ENCODE peak calls at places on chromosomes 1 and 21, in ten cellular contexts. One of them, this sample, is unnamed.

GRCh38 chr1:52503706-52504105 is 49.2 kb downstream of the TUT4 start:
- DNase-seq in HFFc6: no peak
- DNase-seq in left colon: no peak
- DNase-seq in fibroblast of pulmonary artery: no peak
- DNase-seq in Right ventricle myocardium superior: no peak
- DNase-seq in body of pancreas: no peak
- DNase-seq in GF-D8: no peak
- DNase-seq in CD8-positive, alpha-beta T cell: no peak
- DNase-seq in BE2C: no peak
- DNase-seq in T-helper 2 cell: no peak
- DNase-seq in this sample: no peak

GRCh38 chr1:15948600-15949452 is 27.1 kb downstream of the ZBTB17 start:
- DNase-seq in HFFc6: peak
- DNase-seq in left colon: peak
- DNase-seq in fibroblast of pulmonary artery: peak
- DNase-seq in Right ventricle myocardium superior: peak
- DNase-seq in body of pancreas: peak
- DNase-seq in GF-D8: no peak
- DNase-seq in CD8-positive, alpha-beta T cell: no peak
- DNase-seq in BE2C: no peak
- DNase-seq in T-helper 2 cell: no peak
- DNase-seq in this sample: no peak

GRCh38 chr21:40841524-40842196 is 5.3 kb downstream of the DSCAM start:
- DNase-seq in HFFc6: peak
- DNase-seq in left colon: peak
- DNase-seq in fibroblast of pulmonary artery: no peak
- DNase-seq in Right ventricle myocardium superior: peak
- DNase-seq in body of pancreas: peak
- DNase-seq in GF-D8: no peak
- DNase-seq in CD8-positive, alpha-beta T cell: no peak
- DNase-seq in BE2C: peak
- DNase-seq in T-helper 2 cell: no peak
- DNase-seq in this sample: peak

GRCh38 chr1:38031513-38031866 is 15.1 kb downstream of the POU3F1 start:
- DNase-seq in HFFc6: no peak
- DNase-seq in left colon: no peak
- DNase-seq in fibroblast of pulmonary artery: no peak
- DNase-seq in Right ventricle myocardium superior: no peak
- DNase-seq in body of pancreas: no peak
- DNase-seq in GF-D8: no peak
- DNase-seq in CD8-positive, alpha-beta T cell: no peak
- DNase-seq in BE2C: no peak
- DNase-seq in T-helper 2 cell: no peak
- DNase-seq in this sample: no peak

GRCh38 chr1:16396591-16396990 is 29.5 kb downstream of the SZRD1 start:
- DNase-seq in HFFc6: peak
- DNase-seq in left colon: no peak
- DNase-seq in fibroblast of pulmonary artery: peak
- DNase-seq in Right ventricle myocardium superior: peak
- DNase-seq in body of pancreas: no peak
- DNase-seq in GF-D8: no peak
- DNase-seq in CD8-positive, alpha-beta T cell: no peak
- DNase-seq in BE2C: no peak
- DNase-seq in T-helper 2 cell: no peak
- DNase-seq in this sample: peak

GRCh38 chr1:214439352-214440119 is 111.9 kb downstream of the PTPN14 start:
- DNase-seq in HFFc6: no peak
- DNase-seq in left colon: no peak
- DNase-seq in fibroblast of pulmonary artery: peak
- DNase-seq in Right ventricle myocardium superior: no peak
- DNase-seq in body of pancreas: peak
- DNase-seq in GF-D8: no peak
- DNase-seq in CD8-positive, alpha-beta T cell: no peak
- DNase-seq in BE2C: no peak
- DNase-seq in T-helper 2 cell: peak
- DNase-seq in this sample: no peak

GRCh38 chr1:19336543-19336942 is 24.4 kb downstream of the SLC66A1 start:
- DNase-seq in HFFc6: no peak
- DNase-seq in left colon: no peak
- DNase-seq in fibroblast of pulmonary artery: no peak
- DNase-seq in Right ventricle myocardium superior: peak
- DNase-seq in body of pancreas: no peak
- DNase-seq in GF-D8: no peak
- DNase-seq in CD8-positive, alpha-beta T cell: no peak
- DNase-seq in BE2C: no peak
- DNase-seq in T-helper 2 cell: no peak
- DNase-seq in this sample: no peak

GRCh38 chr1:150272379-150272840 is at the start of gene C1orf54:
- DNase-seq in HFFc6: peak
- DNase-seq in left colon: no peak
- DNase-seq in fibroblast of pulmonary artery: peak
- DNase-seq in Right ventricle myocardium superior: peak
- DNase-seq in body of pancreas: no peak
- DNase-seq in GF-D8: peak
- DNase-seq in CD8-positive, alpha-beta T cell: no peak
- DNase-seq in BE2C: peak
- DNase-seq in T-helper 2 cell: no peak
- DNase-seq in this sample: no peak

GRCh38 chr21:42455196-42455595 is 40.8 kb downstream of the RSPH1 start:
- DNase-seq in HFFc6: no peak
- DNase-seq in left colon: no peak
- DNase-seq in fibroblast of pulmonary artery: no peak
- DNase-seq in Right ventricle myocardium superior: no peak
- DNase-seq in body of pancreas: no peak
- DNase-seq in GF-D8: peak
- DNase-seq in CD8-positive, alpha-beta T cell: no peak
- DNase-seq in BE2C: no peak
- DNase-seq in T-helper 2 cell: no peak
- DNase-seq in this sample: peak

GRCh38 chr1:35466120-35466519 is 91.1 kb downstream of the KIAA0319L start:
- DNase-seq in HFFc6: no peak
- DNase-seq in left colon: no peak
- DNase-seq in fibroblast of pulmonary artery: no peak
- DNase-seq in Right ventricle myocardium superior: no peak
- DNase-seq in body of pancreas: no peak
- DNase-seq in GF-D8: no peak
- DNase-seq in CD8-positive, alpha-beta T cell: no peak
- DNase-seq in BE2C: no peak
- DNase-seq in T-helper 2 cell: no peak
- DNase-seq in this sample: no peak

GRCh38 chr21:41966341-41966833 is 12.6 kb upstream of the C2CD2 start:
- DNase-seq in HFFc6: peak
- DNase-seq in left colon: no peak
- DNase-seq in fibroblast of pulmonary artery: no peak
- DNase-seq in Right ventricle myocardium superior: no peak
- DNase-seq in body of pancreas: no peak
- DNase-seq in GF-D8: no peak
- DNase-seq in CD8-positive, alpha-beta T cell: no peak
- DNase-seq in BE2C: no peak
- DNase-seq in T-helper 2 cell: no peak
- DNase-seq in this sample: peak

GRCh38 chr1:35573776-35574654 is 901 bp downstream of the TFAP2E start:
- DNase-seq in HFFc6: no peak
- DNase-seq in left colon: no peak
- DNase-seq in fibroblast of pulmonary artery: no peak
- DNase-seq in Right ventricle myocardium superior: no peak
- DNase-seq in body of pancreas: no peak
- DNase-seq in GF-D8: no peak
- DNase-seq in CD8-positive, alpha-beta T cell: no peak
- DNase-seq in BE2C: no peak
- DNase-seq in T-helper 2 cell: no peak
- DNase-seq in this sample: no peak

GRCh38 chr1:18803859-18804258 is 55.6 kb downstream of the TAS1R2 start:
- DNase-seq in HFFc6: no peak
- DNase-seq in left colon: no peak
- DNase-seq in fibroblast of pulmonary artery: no peak
- DNase-seq in Right ventricle myocardium superior: no peak
- DNase-seq in body of pancreas: no peak
- DNase-seq in GF-D8: no peak
- DNase-seq in CD8-positive, alpha-beta T cell: no peak
- DNase-seq in BE2C: no peak
- DNase-seq in T-helper 2 cell: no peak
- DNase-seq in this sample: no peak

GRCh38 chr1:154567386-154568164 is at the start of gene CHRNB2:
- DNase-seq in HFFc6: no peak
- DNase-seq in left colon: peak
- DNase-seq in fibroblast of pulmonary artery: peak
- DNase-seq in Right ventricle myocardium superior: peak
- DNase-seq in body of pancreas: peak
- DNase-seq in GF-D8: no peak
- DNase-seq in CD8-positive, alpha-beta T cell: peak
- DNase-seq in BE2C: peak
- DNase-seq in T-helper 2 cell: peak
- DNase-seq in this sample: peak

GRCh38 chr1:157154291-157154690 is 16.1 kb upstream of the ETV3 start:
- DNase-seq in HFFc6: no peak
- DNase-seq in left colon: no peak
- DNase-seq in fibroblast of pulmonary artery: no peak
- DNase-seq in Right ventricle myocardium superior: no peak
- DNase-seq in body of pancreas: no peak
- DNase-seq in GF-D8: no peak
- DNase-seq in CD8-positive, alpha-beta T cell: no peak
- DNase-seq in BE2C: peak
- DNase-seq in T-helper 2 cell: no peak
- DNase-seq in this sample: peak

GRCh38 chr1:95098196-95098595 is 19.0 kb upstream of the TLCD4 start:
- DNase-seq in HFFc6: no peak
- DNase-seq in left colon: no peak
- DNase-seq in fibroblast of pulmonary artery: no peak
- DNase-seq in Right ventricle myocardium superior: no peak
- DNase-seq in body of pancreas: no peak
- DNase-seq in GF-D8: no peak
- DNase-seq in CD8-positive, alpha-beta T cell: no peak
- DNase-seq in BE2C: no peak
- DNase-seq in T-helper 2 cell: no peak
- DNase-seq in this sample: no peak

GRCh38 chr1:111968511-111968910 is 21.0 kb downstream of the KCND3 start:
- DNase-seq in HFFc6: no peak
- DNase-seq in left colon: no peak
- DNase-seq in fibroblast of pulmonary artery: no peak
- DNase-seq in Right ventricle myocardium superior: no peak
- DNase-seq in body of pancreas: no peak
- DNase-seq in GF-D8: no peak
- DNase-seq in CD8-positive, alpha-beta T cell: no peak
- DNase-seq in BE2C: no peak
- DNase-seq in T-helper 2 cell: no peak
- DNase-seq in this sample: no peak

This sample was measured in posterior cingulate gyrus.